ENCODE peak calls at places on chromosomes 2 and 18, in four cellular contexts. O is mesenchymal stem cell, N is adrenal gland, J is K562. S is an unnamed sample.

GRCh38 chr18:25815659-25816058 is 274.8 kb downstream of the SS18 start:
- DNase-seq in N (no peak), O (no peak), J (no peak), S (no peak)

GRCh38 chr2:26894136-26894535 is 46.2 kb downstream of the DPYSL5 start:
- DNase-seq in N (no peak), J (no peak), O (no peak), S (no peak)

GRCh38 chr18:41135146-41135545 is 819.9 kb upstream of the PIK3C3 start:
- DNase-seq in O (no peak), N (no peak), J (no peak), S (no peak)

GRCh38 chr2:45637440-45637839 is 14.0 kb upstream of the PRKCE start:
- DNase-seq in J (no peak), O (peak; percentile 59), N (no peak), S (peak; percentile 12)

GRCh38 chr2:26429779-26430654 is 28.3 kb downstream of the DRC1 start:
- DNase-seq in N (no peak), J (no peak), O (no peak), S (peak; percentile 12)

GRCh38 chr2:3729786-3730185 is 26.4 kb downstream of the DCDC2C start:
- DNase-seq in N (no peak), O (no peak), J (no peak), S (no peak)

GRCh38 chr2:205763708-205764501 is 81.6 kb downstream of the NRP2 start:
- DNase-seq in J (peak; percentile 71), O (peak; percentile 97), N (peak; percentile 69), S (no peak)

GRCh38 chr2:32135409-32135808 is 30.3 kb upstream of the SLC30A6 start:
- DNase-seq in N (peak; percentile 60), J (peak; percentile 35), O (peak; percentile 78), S (peak; percentile 58)

GRCh38 chr2:109455731-109456691 is 157.8 kb downstream of the SEPTIN10 start:
- DNase-seq in O (no peak), N (peak; percentile 36), J (no peak), S (no peak)

GRCh38 chr2:74333175-74333574 is 10.0 kb downstream of the SLC4A5 start:
- DNase-seq in J (no peak), O (peak; percentile 45), N (no peak), S (peak; percentile 9)

GRCh38 chr2:201233192-201234166 is 26.9 kb upstream of the CASP8 start:
- DNase-seq in N (peak; percentile 83), J (peak; percentile 73), O (no peak), S (peak; percentile 70)

GRCh38 chr2:218570850-218571249 is 2.2 kb downstream of the CNOT9 start:
- DNase-seq in O (peak; percentile 59), J (no peak), N (no peak), S (no peak)

GRCh38 chr2:69074926-69075325 is 61.9 kb downstream of the ANTXR1 start:
- DNase-seq in O (no peak), N (no peak), J (no peak), S (no peak)

GRCh38 chr18:56294484-56295183 is 343.8 kb downstream of the TXNL1 start:
- DNase-seq in N (no peak), J (no peak), O (no peak), S (no peak)

GRCh38 chr2:64704161-64704560 is 50.4 kb upstream of the SERTAD2 start:
- DNase-seq in N (no peak), J (no peak), O (no peak), S (no peak)

GRCh38 chr2:181955010-181955409 is 30.6 kb upstream of the PPP1R1C start:
- DNase-seq in O (peak; percentile 57), J (no peak), N (no peak), S (no peak)

DNA sequence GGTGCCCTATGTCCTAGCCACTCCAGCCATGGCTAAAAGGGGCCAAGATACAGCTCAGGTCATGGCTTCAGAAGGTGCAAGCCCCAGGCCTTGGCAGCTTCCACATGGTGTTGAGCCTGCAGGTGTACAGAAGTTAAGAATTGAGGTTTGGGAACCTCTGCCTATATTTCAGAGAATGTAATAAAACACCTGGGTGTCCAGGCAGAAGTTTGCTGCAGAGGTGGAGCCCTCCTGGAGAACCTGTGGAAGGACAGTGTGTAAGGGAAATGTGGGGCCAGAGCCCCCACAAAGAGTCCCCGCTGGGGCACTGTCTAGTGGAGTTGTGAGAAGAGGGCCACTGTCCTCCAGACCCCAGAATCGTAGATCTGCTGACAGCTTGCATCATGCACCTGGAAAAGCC is 74.1 kb downstream of the SMIM21 start:
- DNase-seq in N (no peak), O (no peak), J (no peak), S (no peak)
- H3K9me3 ChIP-seq in N (peaks cover 9% of the 10 kb centered on the region), O (peaks cover 12% of the 10 kb centered on the region), J (no peaks in the 10 kb centered on the region), S (peaks cover 2% of the 10 kb centered on the region)

GRCh38 chr18:8742382-8743361 is 37.3 kb downstream of the MTCL1 start:
- DNase-seq in J (no peak), N (no peak), O (no peak), S (no peak)
- H3K9me3 ChIP-seq in J (no peaks in the 10 kb centered on the region), N (no peaks in the 10 kb centered on the region), O (no peaks in the 10 kb centered on the region), S (no peaks in the 10 kb centered on the region)

GRCh38 chr2:81050580-81050979 is 746.0 kb upstream of the LRRTM1 start:
- DNase-seq in O (no peak), J (no peak), N (no peak), S (no peak)
- H3K9me3 ChIP-seq in O (peaks cover 5% of the 10 kb centered on the region), J (no peaks in the 10 kb centered on the region), N (no peaks in the 10 kb centered on the region), S (no peaks in the 10 kb centered on the region)

DNA sequence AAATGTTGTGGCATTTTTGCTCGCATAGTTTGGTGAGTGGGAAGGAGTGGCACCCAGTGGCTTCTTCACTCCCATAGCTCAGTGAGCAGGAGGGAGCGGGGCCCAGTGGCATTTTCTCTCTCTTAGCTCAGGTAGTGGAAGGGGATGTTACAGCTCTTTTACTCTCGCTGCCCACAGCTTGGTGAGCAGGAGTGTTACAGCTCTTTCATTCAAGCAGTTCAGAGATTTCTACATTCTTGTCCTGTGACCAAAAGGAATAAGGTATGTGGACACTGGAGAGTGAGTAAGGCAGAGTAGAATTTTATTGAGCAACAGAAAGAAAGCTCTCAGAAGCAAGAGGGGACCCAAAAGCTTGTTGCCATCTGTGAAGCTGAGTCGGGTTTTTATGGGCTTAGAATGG is 192.4 kb downstream of the SPAG16 start:
- DNase-seq in J (no peak), O (no peak), N (no peak), S (no peak)
- H3K9me3 ChIP-seq in J (no peaks in the 10 kb centered on the region), O (peaks cover 19% of the 10 kb centered on the region), N (peaks cover 10% of the 10 kb centered on the region), S (no peaks in the 10 kb centered on the region)

GRCh38 chr2:169853041-169853668 is 25.9 kb downstream of the UBR3 start:
- DNase-seq in J (no peak), O (no peak), N (no peak), S (no peak)
- H3K9me3 ChIP-seq in J (no peaks in the 10 kb centered on the region), O (peaks cover 3% of the 10 kb centered on the region), N (no peaks in the 10 kb centered on the region), S (peaks cover 2% of the 10 kb centered on the region)

DNA sequence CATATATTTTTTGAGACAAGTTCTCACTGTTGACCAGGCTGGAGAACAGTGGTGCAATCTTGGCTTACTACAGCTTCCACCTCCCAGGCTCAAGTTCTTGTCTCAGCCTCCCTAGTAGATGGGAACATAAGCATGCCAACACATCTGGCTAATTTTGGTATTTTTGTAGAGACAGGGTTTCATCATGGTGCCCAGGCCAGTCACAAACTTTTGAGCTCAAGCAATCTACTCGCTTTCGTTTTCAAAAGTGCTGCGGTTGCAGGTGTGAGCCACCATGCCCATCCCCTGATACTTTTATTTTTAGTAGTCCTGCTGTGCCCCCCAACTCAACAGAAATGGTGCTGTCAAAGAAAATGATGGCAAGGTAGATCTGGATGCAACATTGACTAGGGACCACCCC is 1127.3 kb downstream of the SUCLG1 start:
- DNase-seq in O (no peak), J (no peak), N (no peak), S (no peak)
- H3K9me3 ChIP-seq in O (no peaks in the 10 kb centered on the region), J (no peaks in the 10 kb centered on the region), N (no peaks in the 10 kb centered on the region), S (no peaks in the 10 kb centered on the region)

GRCh38 chr2:30488012-30488659 is 41.1 kb downstream of the LCLAT1 start:
- DNase-seq in N (no peak), O (no peak), J (no peak), S (no peak)

GRCh38 chr2:30492185-30492584 is 45.1 kb downstream of the LCLAT1 start:
- DNase-seq in N (no peak), J (no peak), O (no peak), S (no peak)

GRCh38 chr2:30491225-30491624 is 44.2 kb downstream of the LCLAT1 start:
- DNase-seq in O (no peak), J (no peak), N (no peak), S (no peak)

GRCh38 chr2:30487603-30488002 is 40.6 kb downstream of the LCLAT1 start:
- DNase-seq in J (no peak), N (no peak), O (no peak), S (no peak)

GRCh38 chr2:30492619-30493018 is 45.6 kb downstream of the LCLAT1 start:
- DNase-seq in N (no peak), O (no peak), J (no peak), S (no peak)
- H3K9me3 ChIP-seq in N (no peaks in the 10 kb centered on the region), O (no peaks in the 10 kb centered on the region), J (peaks cover 1% of the 10 kb centered on the region), S (peaks cover 8% of the 10 kb centered on the region)

S was measured in MG63.